ENCODE peak calls at places on chromosomes 12 and 14, in six cellular contexts. One of them, this sample, is unnamed.

GRCh38 chr12:2334291-2335088 is 281.7 kb downstream of the CACNA1C start:
- DNase-seq in fibroblast of the aortic adventitia: peak; percentile 52
- DNase-seq in endothelial cell: no peak
- DNase-seq in HCT116: no peak
- DNase-seq in ascending aorta: no peak
- DNase-seq in ovary: no peak
- DNase-seq in this sample: no peak

GRCh38 chr12:16399110-16399509 is 51.7 kb downstream of the MGST1 start:
- DNase-seq in HCT116: no peak
- DNase-seq in fibroblast of the aortic adventitia: no peak
- DNase-seq in ascending aorta: no peak
- DNase-seq in ovary: no peak
- DNase-seq in endothelial cell: no peak
- DNase-seq in this sample: no peak

GRCh38 chr12:4273651-4274395 is at the start of gene CCND2:
- DNase-seq in ovary: peak; percentile 79
- DNase-seq in endothelial cell: peak; percentile 66
- DNase-seq in ascending aorta: peak; percentile 61
- DNase-seq in fibroblast of the aortic adventitia: peak; percentile 57
- DNase-seq in HCT116: no peak
- DNase-seq in this sample: peak; percentile 87

GRCh38 chr12:11539156-11539555 is 110.3 kb upstream of the ETV6 start:
- DNase-seq in HCT116: no peak
- DNase-seq in fibroblast of the aortic adventitia: no peak
- DNase-seq in ascending aorta: no peak
- DNase-seq in ovary: no peak
- DNase-seq in endothelial cell: no peak
- DNase-seq in this sample: no peak

GRCh38 chr12:23464241-23464812 is 485.1 kb downstream of the SOX5 start:
- DNase-seq in ascending aorta: no peak
- DNase-seq in ovary: no peak
- DNase-seq in endothelial cell: no peak
- DNase-seq in fibroblast of the aortic adventitia: no peak
- DNase-seq in HCT116: no peak
- DNase-seq in this sample: no peak

GRCh38 chr14:91872517-91873470 is 5.5 kb upstream of the TC2N start:
- DNase-seq in endothelial cell: no peak
- DNase-seq in HCT116: no peak
- DNase-seq in fibroblast of the aortic adventitia: peak; percentile 96
- DNase-seq in ovary: no peak
- DNase-seq in ascending aorta: peak; percentile 62
- DNase-seq in this sample: no peak

GRCh38 chr12:3253682-3254275 is 176.6 kb downstream of the TSPAN9 start:
- DNase-seq in ascending aorta: no peak
- DNase-seq in HCT116: no peak
- DNase-seq in endothelial cell: no peak
- DNase-seq in ovary: no peak
- DNase-seq in fibroblast of the aortic adventitia: no peak
- DNase-seq in this sample: no peak

GRCh38 chr14:35385042-35385839 is 19.3 kb downstream of the NFKBIA start:
- DNase-seq in ascending aorta: peak; percentile 45
- DNase-seq in HCT116: no peak
- DNase-seq in fibroblast of the aortic adventitia: peak; percentile 95
- DNase-seq in ovary: peak; percentile 82
- DNase-seq in endothelial cell: no peak
- DNase-seq in this sample: no peak

GRCh38 chr12:106133136-106134087 is 5.3 kb downstream of the NUAK1 start:
- DNase-seq in HCT116: no peak
- DNase-seq in ascending aorta: no peak
- DNase-seq in ovary: no peak
- DNase-seq in fibroblast of the aortic adventitia: no peak
- DNase-seq in endothelial cell: no peak
- DNase-seq in this sample: no peak

GRCh38 chr12:74945771-74946198 is 263.9 kb downstream of the KCNC2 start:
- DNase-seq in ascending aorta: no peak
- DNase-seq in fibroblast of the aortic adventitia: no peak
- DNase-seq in endothelial cell: no peak
- DNase-seq in ovary: no peak
- DNase-seq in HCT116: no peak
- DNase-seq in this sample: no peak

GRCh38 chr12:39441189-39441962 is 1.5 kb downstream of the KIF21A start:
- DNase-seq in ovary: no peak
- DNase-seq in ascending aorta: no peak
- DNase-seq in endothelial cell: no peak
- DNase-seq in fibroblast of the aortic adventitia: no peak
- DNase-seq in HCT116: no peak
- DNase-seq in this sample: no peak

GRCh38 chr12:39441963-39442894 is 691 bp downstream of the KIF21A start:
- DNase-seq in ovary: no peak
- DNase-seq in fibroblast of the aortic adventitia: peak; percentile 25
- DNase-seq in ascending aorta: no peak
- DNase-seq in endothelial cell: peak; percentile 36
- DNase-seq in HCT116: no peak
- DNase-seq in this sample: peak; percentile 54

GRCh38 chr12:39443704-39444234 is 849 bp upstream of the KIF21A start:
- DNase-seq in fibroblast of the aortic adventitia: no peak
- DNase-seq in endothelial cell: peak; percentile 4
- DNase-seq in HCT116: no peak
- DNase-seq in ovary: no peak
- DNase-seq in ascending aorta: no peak
- DNase-seq in this sample: no peak

GRCh38 chr12:39440781-39441180 is 2.1 kb downstream of the KIF21A start:
- DNase-seq in endothelial cell: no peak
- DNase-seq in fibroblast of the aortic adventitia: no peak
- DNase-seq in ascending aorta: no peak
- DNase-seq in ovary: no peak
- DNase-seq in HCT116: no peak
- DNase-seq in this sample: no peak

DNA sequence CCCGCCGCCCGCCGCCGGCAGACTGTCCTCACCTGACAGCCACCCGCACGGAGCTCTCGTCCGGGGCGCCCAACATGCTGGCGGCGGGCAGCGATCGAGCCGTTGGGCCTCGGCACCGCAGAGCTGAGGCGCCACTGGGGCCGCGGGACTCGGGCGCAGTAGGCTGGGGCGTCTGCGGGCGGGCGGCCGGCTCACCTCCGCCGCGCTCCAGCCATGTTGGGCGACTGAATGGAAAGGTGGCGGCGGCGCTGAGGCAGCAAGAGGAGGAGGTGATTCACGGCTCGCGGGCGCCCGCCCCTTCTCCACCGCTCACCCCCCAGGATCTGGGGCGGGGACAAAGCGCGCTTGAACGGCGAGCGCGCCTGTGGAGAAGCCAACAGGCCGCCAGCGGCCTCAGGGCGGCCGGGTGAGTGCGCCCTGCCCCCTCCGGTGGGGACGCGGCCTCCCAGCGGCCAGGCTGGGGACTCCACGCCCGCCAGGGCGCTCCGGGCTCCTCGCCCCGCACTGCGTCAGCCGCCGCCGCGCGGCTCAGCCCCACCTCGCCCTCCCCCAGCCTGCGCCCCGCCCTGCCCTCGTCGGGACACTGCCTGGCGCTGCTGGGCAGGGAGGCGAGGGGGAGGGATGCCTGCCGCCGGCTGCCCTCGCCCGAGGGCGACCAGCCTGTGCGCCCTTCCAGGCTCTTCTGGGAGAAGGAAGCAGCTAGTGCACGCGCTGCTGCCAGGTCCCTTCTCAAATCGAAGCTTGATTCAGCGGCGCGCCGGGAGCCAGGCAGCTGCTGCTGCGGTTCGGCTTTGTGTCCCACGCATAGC is at the start of gene KIF21A:
- DNase-seq in ascending aorta: peak; percentile 58
- DNase-seq in endothelial cell: peak; percentile 87
- DNase-seq in HCT116: peak; percentile 88
- DNase-seq in fibroblast of the aortic adventitia: peak; percentile 84
- DNase-seq in ovary: peak; percentile 88
- DNase-seq in this sample: peak; percentile 90
- TF ChIP-seq CTCF in ascending aorta: peak; percentile 41
- TF ChIP-seq CTCF in endothelial cell: peak; percentile 67
- TF ChIP-seq CTCF in HCT116: peak; percentile 43
- TF ChIP-seq CTCF in fibroblast of the aortic adventitia: peak; percentile 59
- TF ChIP-seq CTCF in ovary: peak; percentile 77
- TF ChIP-seq CTCF in this sample: peak; percentile 48

DNA sequence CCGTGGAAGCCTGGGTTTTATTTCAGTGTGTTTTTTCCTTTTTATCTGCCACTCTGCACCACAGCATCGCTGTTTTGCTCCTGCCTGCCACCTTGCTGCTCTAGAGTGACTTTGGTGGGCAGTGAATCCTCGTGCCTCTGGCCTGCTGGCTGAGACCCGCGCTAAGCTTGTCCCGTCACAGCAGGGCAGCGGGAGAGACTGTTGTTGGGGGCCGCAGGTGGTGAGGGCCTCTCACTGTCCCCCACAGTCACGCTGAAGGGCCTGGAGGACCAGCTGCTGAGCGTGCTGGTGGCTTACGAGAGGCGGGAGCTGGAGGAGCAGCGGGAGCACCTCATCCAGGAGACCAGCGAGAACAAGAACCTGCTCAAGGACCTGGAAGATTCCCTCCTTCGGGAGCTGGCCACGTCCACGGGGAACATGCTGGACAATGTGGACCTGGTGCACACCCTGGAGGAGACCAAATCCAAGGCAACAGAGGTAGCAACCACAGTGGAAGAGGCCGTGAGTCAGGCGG is 55.2 kb downstream of the CCDC92 start:
- DNase-seq in endothelial cell: no peak
- DNase-seq in ascending aorta: no peak
- DNase-seq in ovary: no peak
- DNase-seq in fibroblast of the aortic adventitia: no peak
- DNase-seq in HCT116: no peak
- DNase-seq in this sample: no peak
- TF ChIP-seq CTCF in endothelial cell: no peak
- TF ChIP-seq CTCF in ascending aorta: no peak
- TF ChIP-seq CTCF in ovary: no peak
- TF ChIP-seq CTCF in fibroblast of the aortic adventitia: no peak
- TF ChIP-seq CTCF in HCT116: no peak
- TF ChIP-seq CTCF in this sample: no peak

GRCh38 chr14:93902619-93903307 is 24.4 kb upstream of the FAM181A start:
- DNase-seq in ovary: no peak
- DNase-seq in HCT116: no peak
- DNase-seq in fibroblast of the aortic adventitia: no peak
- DNase-seq in ascending aorta: no peak
- DNase-seq in endothelial cell: no peak
- DNase-seq in this sample: no peak

GRCh38 chr14:93905623-93906022 is 21.5 kb upstream of the FAM181A start:
- DNase-seq in endothelial cell: no peak
- DNase-seq in HCT116: no peak
- DNase-seq in ascending aorta: no peak
- DNase-seq in ovary: no peak
- DNase-seq in fibroblast of the aortic adventitia: no peak
- DNase-seq in this sample: no peak

GRCh38 chr14:93906341-93907329 is 20.5 kb upstream of the FAM181A start:
- DNase-seq in fibroblast of the aortic adventitia: peak; percentile 17
- DNase-seq in endothelial cell: peak; percentile 67
- DNase-seq in ovary: no peak
- DNase-seq in HCT116: peak; percentile 63
- DNase-seq in ascending aorta: no peak
- DNase-seq in this sample: peak; percentile 86

GRCh38 chr14:93901813-93902212 is 25.3 kb upstream of the FAM181A start:
- DNase-seq in ovary: no peak
- DNase-seq in fibroblast of the aortic adventitia: no peak
- DNase-seq in HCT116: no peak
- DNase-seq in ascending aorta: no peak
- DNase-seq in endothelial cell: no peak
- DNase-seq in this sample: no peak

DNA sequence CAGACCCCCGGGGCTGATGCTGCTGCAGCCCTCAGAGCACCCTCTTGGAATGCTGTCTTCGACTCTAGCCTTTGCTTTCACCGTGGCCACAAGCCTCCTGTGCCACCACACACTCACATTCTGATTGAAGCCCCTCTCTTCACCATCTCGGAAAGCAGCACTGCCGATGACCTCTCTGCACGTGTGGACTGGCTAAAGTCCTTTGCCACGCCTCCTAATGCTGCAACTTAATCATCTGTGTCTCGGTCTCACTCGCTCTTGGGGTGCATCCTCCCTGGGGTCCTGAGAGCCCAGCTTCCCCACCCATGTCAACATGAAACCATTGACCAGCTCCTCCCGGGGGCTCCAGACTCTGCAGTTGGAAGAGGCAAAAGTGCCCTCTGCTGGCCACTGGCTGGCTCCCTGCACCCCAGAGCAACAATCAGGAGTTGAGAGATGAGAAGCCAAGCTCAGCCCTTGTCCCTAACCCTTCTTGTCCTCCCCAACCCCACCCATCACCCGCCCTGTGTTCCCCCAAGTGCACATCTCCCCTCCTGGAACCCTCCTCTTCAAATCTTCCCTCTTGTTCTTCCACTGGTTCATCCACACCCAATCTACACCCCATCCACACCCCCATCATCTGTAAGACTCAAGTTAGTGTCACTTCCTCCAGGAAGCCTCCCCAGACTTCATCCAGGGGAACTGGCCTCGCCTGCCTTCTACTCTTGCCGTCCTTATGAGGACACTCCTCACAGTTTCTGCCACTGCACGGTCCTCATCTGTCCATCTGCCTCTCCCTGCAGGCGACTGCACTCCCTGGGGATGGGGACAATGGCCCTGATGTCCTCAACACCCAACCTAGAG is 23.6 kb upstream of the FAM181A start:
- DNase-seq in HCT116: peak; percentile 15
- DNase-seq in ascending aorta: no peak
- DNase-seq in fibroblast of the aortic adventitia: no peak
- DNase-seq in endothelial cell: peak; percentile 46
- DNase-seq in ovary: no peak
- DNase-seq in this sample: no peak
- TF ChIP-seq CTCF in HCT116: peak; percentile 61
- TF ChIP-seq CTCF in ascending aorta: no peak
- TF ChIP-seq CTCF in fibroblast of the aortic adventitia: peak; percentile 28
- TF ChIP-seq CTCF in endothelial cell: no peak
- TF ChIP-seq CTCF in ovary: no peak
- TF ChIP-seq CTCF in this sample: peak; percentile 36

GRCh38 chr14:104351849-104352492 is 213.6 kb downstream of the KIF26A start:
- DNase-seq in ovary: no peak
- DNase-seq in endothelial cell: no peak
- DNase-seq in HCT116: no peak
- DNase-seq in fibroblast of the aortic adventitia: no peak
- DNase-seq in ascending aorta: no peak
- DNase-seq in this sample: no peak
- TF ChIP-seq CTCF in ovary: no peak
- TF ChIP-seq CTCF in endothelial cell: no peak
- TF ChIP-seq CTCF in HCT116: no peak
- TF ChIP-seq CTCF in fibroblast of the aortic adventitia: no peak
- TF ChIP-seq CTCF in ascending aorta: no peak
- TF ChIP-seq CTCF in this sample: no peak

DNA sequence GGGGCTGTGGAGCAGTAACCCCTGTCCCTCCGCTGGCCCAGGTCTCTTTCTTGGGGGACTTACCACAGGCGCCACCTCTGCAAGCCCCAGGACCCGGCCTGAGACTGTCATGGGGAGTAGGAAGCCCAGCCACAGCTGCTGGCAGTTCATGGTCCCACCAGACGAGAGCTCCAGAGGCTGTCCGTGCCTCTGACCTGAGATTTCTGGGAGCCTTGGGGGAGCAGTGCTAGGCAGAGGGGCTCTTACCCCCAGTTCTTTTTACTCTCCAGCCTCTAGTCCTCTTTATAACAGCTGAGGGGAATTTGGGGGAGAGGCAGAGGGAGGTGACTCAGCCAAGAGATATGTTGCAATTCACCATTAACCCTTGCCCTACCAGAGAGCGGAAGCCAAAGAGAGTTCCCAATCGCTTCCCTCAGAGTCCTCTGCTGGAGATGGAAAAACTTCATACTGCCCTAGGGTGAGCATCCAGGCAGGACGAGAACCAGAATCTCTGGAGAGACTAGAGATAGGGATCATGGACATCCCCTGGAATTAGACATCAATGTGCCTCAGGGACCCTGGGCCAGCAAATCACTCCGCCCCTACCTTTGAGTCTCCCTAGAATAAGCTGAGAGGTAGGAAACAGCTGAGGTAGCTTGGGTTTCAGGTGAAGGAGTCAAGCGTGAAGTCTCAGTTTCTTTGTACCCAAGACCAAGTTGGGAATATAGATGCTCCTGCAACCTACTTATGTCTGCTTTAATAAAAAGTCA is at the start of gene MMP19:
- DNase-seq in ovary: peak; percentile 47
- DNase-seq in ascending aorta: no peak
- DNase-seq in endothelial cell: no peak
- DNase-seq in fibroblast of the aortic adventitia: peak; percentile 83
- DNase-seq in HCT116: no peak
- DNase-seq in this sample: no peak
- TF ChIP-seq CTCF in ovary: no peak
- TF ChIP-seq CTCF in ascending aorta: no peak
- TF ChIP-seq CTCF in endothelial cell: no peak
- TF ChIP-seq CTCF in fibroblast of the aortic adventitia: no peak
- TF ChIP-seq CTCF in HCT116: no peak
- TF ChIP-seq CTCF in this sample: no peak